ENCODE peak calls at places on chromosomes 6 and 20, in four cellular contexts. K is HCT116, H is heart right ventricle, C is IMR-90. W is an unnamed sample.

GRCh38 chr20:38065764-38066375 is 32.3 kb downstream of the RPRD1B start:
- DNase-seq in K (no peak), C (no peak), H (peak; percentile 30), W (no peak)

GRCh38 chr6:124683507-124683906 is 278.7 kb upstream of the RNF217 start:
- DNase-seq in C (no peak), H (no peak), K (no peak), W (no peak)

GRCh38 chr20:32672315-32672981 is 1.3 kb downstream of the C20orf203 start:
- DNase-seq in K (no peak), H (no peak), C (no peak), W (no peak)

GRCh38 chr6:118650500-118651281 is 700 bp downstream of the CEP85L start:
- DNase-seq in C (peak; percentile 48), K (no peak), H (peak; percentile 33), W (peak; percentile 66)

GRCh38 chr6:149963462-149964242 is at the start of gene ULBP1:
- DNase-seq in C (peak; percentile 83), H (peak; percentile 87), K (peak; percentile 81), W (peak; percentile 79)

GRCh38 chr6:79602859-79603258 is 28.3 kb upstream of the SH3BGRL2 start:
- DNase-seq in C (no peak), K (no peak), H (no peak), W (no peak)

GRCh38 chr6:135257641-135258405 is 76.7 kb downstream of the MYB start:
- DNase-seq in K (no peak), H (no peak), C (no peak), W (no peak)

GRCh38 chr6:42142118-42142835 is at the start of gene C6orf132:
- DNase-seq in C (no peak), K (no peak), H (no peak), W (no peak)

GRCh38 chr6:134394141-134394648 is 76.3 kb upstream of the SGK1 start:
- DNase-seq in H (no peak), K (no peak), C (no peak), W (no peak)

GRCh38 chr6:85404497-85405174 is 45.2 kb upstream of the NT5E start:
- DNase-seq in C (peak; percentile 95), K (peak; percentile 43), H (no peak), W (peak; percentile 96)

GRCh38 chr6:85403331-85404015 is 46.4 kb upstream of the NT5E start:
- DNase-seq in C (peak; percentile 92), K (no peak), H (no peak), W (peak; percentile 75)

GRCh38 chr6:85401186-85402062 is 48.5 kb upstream of the NT5E start:
- DNase-seq in C (no peak), K (no peak), H (no peak), W (peak; percentile 66)

GRCh38 chr6:85402071-85402470 is 47.8 kb upstream of the NT5E start:
- DNase-seq in C (no peak), K (no peak), H (no peak), W (no peak)

DNA sequence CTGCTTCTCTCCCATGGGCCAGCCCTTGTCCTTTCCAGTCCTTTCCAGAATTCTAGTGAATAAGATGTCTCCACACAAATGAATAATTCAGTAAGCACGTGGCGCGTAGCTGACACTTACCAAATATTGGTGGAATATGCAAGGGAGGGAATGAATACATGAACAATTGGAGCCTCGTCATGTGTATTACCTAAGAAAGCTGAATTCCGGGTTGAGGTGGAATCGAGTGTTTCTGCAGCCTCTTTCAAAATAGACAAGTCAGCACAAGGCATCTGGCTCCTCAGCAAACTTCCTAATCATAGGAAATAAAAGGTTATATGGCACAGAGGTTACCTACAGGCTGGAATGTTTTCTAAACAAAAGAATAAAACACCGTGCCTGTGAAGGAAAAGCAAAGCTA is 47.0 kb upstream of the NT5E start:
- DNase-seq in H (no peak), K (no peak), C (no peak), W (no peak)
- H3K4me1 ChIP-seq in H (peaks cover 42% of the 10 kb centered on the region), K (peaks cover 59% of the 10 kb centered on the region), C (peaks cover 41% of the 10 kb centered on the region), W (peaks cover 79% of the 10 kb centered on the region)

DNA sequence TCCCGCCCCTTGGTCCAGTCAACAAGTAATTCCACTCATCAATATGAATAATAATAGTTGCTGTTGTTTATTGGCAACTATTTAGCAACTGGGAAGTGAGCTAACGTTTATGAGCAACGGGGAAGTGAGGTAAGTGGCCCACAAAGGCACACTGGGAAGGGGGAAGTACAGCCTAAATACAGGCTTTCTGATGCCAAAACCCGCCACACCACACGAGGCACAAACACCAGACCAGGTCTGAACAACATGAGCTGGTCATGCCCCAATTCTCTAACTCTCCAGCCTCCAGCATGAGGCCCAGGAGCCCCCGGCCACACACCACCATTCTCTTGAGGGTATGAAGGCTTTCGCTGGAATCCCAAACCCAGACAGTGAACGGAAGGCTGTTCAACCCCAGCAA is 50.8 kb downstream of the PREX1 start:
- DNase-seq in K (no peak), H (no peak), C (no peak), W (no peak)
- H3K4me1 ChIP-seq in K (no peaks in the 10 kb centered on the region), H (peaks cover 78% of the 10 kb centered on the region), C (no peaks in the 10 kb centered on the region), W (peaks cover 3% of the 10 kb centered on the region)

DNA sequence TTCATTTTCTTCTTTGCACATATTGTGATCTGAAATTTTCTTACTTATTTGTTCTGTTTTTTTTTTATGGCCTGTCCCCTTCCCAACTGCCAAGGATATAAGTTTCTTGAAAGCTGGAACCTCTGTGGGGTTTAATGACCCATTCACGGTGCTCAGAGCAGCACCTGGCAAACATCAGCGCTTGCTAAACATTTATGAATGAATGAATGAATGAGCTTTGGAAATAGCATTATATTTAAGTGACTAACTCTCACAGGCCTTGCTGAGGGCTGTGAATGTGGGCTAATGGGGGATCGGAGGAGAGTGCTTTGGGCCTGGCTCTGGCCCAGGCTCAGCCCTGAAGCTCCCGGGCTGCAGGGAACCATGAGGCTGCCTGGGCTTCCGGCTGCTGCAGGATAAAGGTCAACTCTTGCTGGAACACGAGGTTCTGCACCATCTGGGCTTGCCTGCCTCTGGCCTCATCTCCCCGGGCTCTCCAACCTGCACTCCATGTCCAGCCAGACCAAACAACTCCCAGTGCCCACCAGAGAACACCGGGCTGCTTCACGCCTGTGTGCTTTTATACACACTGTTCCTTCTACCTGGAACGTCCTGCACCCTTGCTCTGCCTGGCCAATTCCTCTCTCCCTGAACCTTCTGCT is 14.6 kb upstream of the ARMC12 start:
- DNase-seq in H (peak; percentile 11), C (no peak), K (no peak), W (no peak)
- H3K4me1 ChIP-seq in H (peaks cover 96% of the 10 kb centered on the region), C (peaks cover 28% of the 10 kb centered on the region), K (peaks cover 26% of the 10 kb centered on the region), W (peaks cover 11% of the 10 kb centered on the region)

GRCh38 chr20:36709126-36709525 is 36.8 kb downstream of the NDRG3 start:
- DNase-seq in C (no peak), K (no peak), H (no peak), W (no peak)
- H3K4me1 ChIP-seq in C (no peaks in the 10 kb centered on the region), K (no peaks in the 10 kb centered on the region), H (no peaks in the 10 kb centered on the region), W (no peaks in the 10 kb centered on the region)

GRCh38 chr20:50577175-50578018 is 67.2 kb downstream of the PTPN1 start:
- DNase-seq in H (peak; percentile 78), K (no peak), C (no peak), W (no peak)

GRCh38 chr20:50578061-50578777 is 68.0 kb downstream of the PTPN1 start:
- DNase-seq in K (no peak), H (no peak), C (no peak), W (no peak)

GRCh38 chr20:50574586-50574985 is 64.4 kb downstream of the PTPN1 start:
- DNase-seq in K (no peak), H (no peak), C (no peak), W (no peak)

GRCh38 chr20:50574108-50574507 is 63.9 kb downstream of the PTPN1 start:
- DNase-seq in H (no peak), C (no peak), K (no peak), W (no peak)

DNA sequence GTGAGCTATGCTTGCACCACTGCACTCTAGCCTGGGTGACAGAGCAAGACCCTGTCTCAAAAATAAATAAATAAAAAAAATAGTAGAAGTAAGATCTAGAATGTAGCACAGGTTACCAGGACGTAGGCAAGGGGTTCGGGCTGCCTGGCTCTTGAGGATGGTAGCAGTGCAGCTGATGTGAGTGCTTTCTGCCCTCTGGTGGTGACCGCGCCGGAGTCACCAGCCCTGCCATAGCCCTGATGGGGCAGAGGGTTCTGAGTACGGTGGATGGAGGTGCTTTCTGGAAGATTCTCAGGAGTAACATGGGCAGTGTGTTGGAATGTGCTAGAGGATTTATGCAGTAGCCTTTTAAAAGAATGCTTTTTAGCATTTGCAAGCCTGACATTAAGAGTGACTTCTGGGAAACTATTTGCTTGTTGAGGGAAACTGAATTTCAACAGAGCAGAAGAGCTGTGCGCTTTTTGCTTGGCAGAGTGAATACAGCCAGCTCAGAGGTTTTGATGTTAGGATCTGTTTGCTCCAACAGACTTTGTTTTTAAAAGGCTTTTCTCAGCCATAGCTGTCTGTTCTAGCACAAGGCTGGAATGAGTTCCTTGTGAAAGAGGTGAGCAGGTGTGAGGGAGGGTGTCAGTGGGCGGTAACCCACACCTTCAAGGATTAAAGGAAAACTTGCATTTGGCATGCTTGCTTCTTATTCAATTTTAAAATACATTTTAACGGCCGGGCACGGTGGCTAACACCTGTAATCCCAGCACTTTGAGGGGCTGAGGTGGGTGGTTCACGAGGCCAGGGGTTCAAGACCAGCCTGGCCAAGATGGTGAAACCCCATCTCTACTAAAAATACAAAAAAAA is 65.9 kb downstream of the PTPN1 start:
- DNase-seq in C (peak; percentile 51), H (peak; percentile 61), K (peak; percentile 22), W (peak; percentile 67)
- H3K4me1 ChIP-seq in C (peaks cover 11% of the 10 kb centered on the region), H (peaks cover 42% of the 10 kb centered on the region), K (peaks cover 18% of the 10 kb centered on the region), W (no peaks in the 10 kb centered on the region)

GRCh38 chr6:108348655-108349349 is 53.9 kb downstream of the AFG1L start:
- DNase-seq in K (no peak), C (no peak), H (no peak), W (no peak)

GRCh38 chr6:108341312-108341711 is 46.5 kb downstream of the AFG1L start:
- DNase-seq in K (no peak), H (no peak), C (no peak), W (no peak)

GRCh38 chr6:108343894-108344293 is 49.0 kb downstream of the AFG1L start:
- DNase-seq in C (no peak), K (no peak), H (no peak), W (no peak)
- H3K4me1 ChIP-seq in C (no peaks in the 10 kb centered on the region), K (no peaks in the 10 kb centered on the region), H (no peaks in the 10 kb centered on the region), W (no peaks in the 10 kb centered on the region)